ENCODE peak calls at places on chromosome 11, in four cellular contexts. B is HepG2, W is H1, V is GM12878. A is an unnamed sample.

GRCh38 chr11:55658608-55659007 is 3.4 kb upstream of the OR4C6 start:
- DNase-seq in B (no peak), W (no peak), V (no peak), A (no peak)

GRCh38 chr11:43868852-43869567 is 11.6 kb upstream of the ALKBH3 start:
- DNase-seq in B (peak; percentile 41), W (no peak), V (peak; percentile 84), A (no peak)

GRCh38 chr11:126226334-126227084 is 14.9 kb downstream of the FAM118B start:
- DNase-seq in B (no peak), W (no peak), V (no peak), A (no peak)

GRCh38 chr11:61075891-61076290 is 26.4 kb upstream of the CD5 start:
- DNase-seq in B (peak; percentile 34), W (no peak), V (no peak), A (peak; percentile 46)

GRCh38 chr11:645536-645935 is 8.5 kb downstream of the DRD4 start:
- DNase-seq in B (no peak), W (no peak), V (no peak), A (no peak)

GRCh38 chr11:96246718-96247540 is 96.1 kb downstream of the MAML2 start:
- DNase-seq in B (peak; percentile 86), W (no peak), V (no peak), A (no peak)

GRCh38 chr11:74090701-74091100 is 80.1 kb downstream of the C2CD3 start:
- DNase-seq in B (peak; percentile 12), W (no peak), V (no peak), A (no peak)

GRCh38 chr11:62665630-62666258 is 632 bp downstream of the CSKMT start:
- DNase-seq in B (no peak), W (no peak), V (no peak), A (no peak)

GRCh38 chr11:20443596-20443995 is 56.1 kb downstream of the PRMT3 start:
- DNase-seq in B (peak; percentile 5), W (no peak), V (no peak), A (no peak)

GRCh38 chr11:19116315-19116970 is 525 bp upstream of the ZDHHC13 start:
- DNase-seq in B (no peak), W (no peak), V (peak; percentile 17), A (no peak)

GRCh38 chr11:35523351-35523768 is 2.1 kb downstream of the PAMR1 start:
- DNase-seq in B (no peak), W (no peak), V (no peak), A (no peak)

GRCh38 chr11:72746821-72747220 is 5.4 kb downstream of the ARAP1 start:
- DNase-seq in B (no peak), W (no peak), V (no peak), A (no peak)

GRCh38 chr11:110434952-110435779 is 5.4 kb downstream of the FDX1 start:
- DNase-seq in B (peak; percentile 15), W (no peak), V (no peak), A (no peak)

GRCh38 chr11:71927813-71928738 is at the start of gene XNDC1N:
- DNase-seq in B (peak; percentile 89), W (no peak), V (no peak), A (peak; percentile 74)

GRCh38 chr11:64241175-64241429 is 207 bp downstream of the FKBP2 start:
- DNase-seq in B (no peak), W (no peak), V (peak; percentile 91), A (no peak)
- TF ChIP-seq YY1 in B (no peak), W (no peak), V (no peak), A (no peak)

DNA sequence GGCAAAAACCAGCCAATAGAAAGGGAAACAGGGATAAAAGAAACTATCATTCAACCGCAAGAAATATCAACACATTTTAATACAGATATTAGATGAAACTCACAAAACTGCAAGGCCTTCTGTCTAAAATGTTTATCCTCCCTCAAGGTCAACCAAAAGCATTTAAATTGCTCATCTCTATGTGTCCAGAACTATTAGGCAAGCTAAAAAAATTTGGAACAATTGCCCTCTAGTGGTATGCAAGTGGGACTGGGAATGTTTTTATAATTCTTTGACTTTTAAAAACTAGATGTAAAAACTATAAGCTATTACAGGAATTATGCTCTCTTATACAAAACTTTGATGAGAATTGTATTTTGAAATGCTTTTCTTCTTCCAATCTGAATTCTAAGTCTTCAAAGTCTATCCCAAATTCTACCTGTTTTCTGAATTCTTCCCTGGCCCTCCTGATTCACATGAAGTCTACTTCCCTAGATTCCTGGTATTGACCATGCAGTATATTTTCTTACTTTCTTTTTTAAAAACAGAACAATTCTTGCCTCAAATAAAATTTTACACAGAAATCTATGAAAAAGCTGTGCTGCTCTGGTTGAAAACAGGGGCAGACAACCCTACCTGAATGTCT is 4.9 kb downstream of the CWC15 start:
- DNase-seq in B (peak; percentile 27), W (no peak), V (no peak), A (no peak)
- TF ChIP-seq SUZ12 in B (no peak), W (no peak), V (no peak), A (no peak)

DNA sequence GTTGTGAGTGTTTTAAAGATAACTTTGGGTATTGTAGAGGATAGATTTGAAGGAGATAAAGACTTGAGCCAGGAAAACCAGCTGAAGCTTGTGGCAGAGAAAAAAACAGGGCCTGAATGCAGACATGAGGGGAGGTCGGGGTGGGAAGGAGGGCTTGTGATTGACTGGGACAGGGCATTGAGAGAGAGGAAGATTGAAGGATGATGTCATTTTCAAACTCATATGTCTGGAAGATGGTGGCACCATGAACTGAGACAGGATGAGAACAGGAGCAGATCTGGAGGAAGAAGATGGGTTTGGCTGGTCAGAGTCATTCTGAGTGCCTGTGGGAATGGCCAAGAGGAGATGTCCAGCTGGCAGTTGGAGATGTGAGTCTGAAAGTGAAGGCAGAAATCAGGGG is 14.7 kb downstream of the CSNK2A3 start:
- DNase-seq in B (no peak), W (no peak), V (no peak), A (no peak)
- H3K4me1 ChIP-seq in B (no peaks in the 10 kb centered on the region), W (no peaks in the 10 kb centered on the region), V (no peaks in the 10 kb centered on the region), A (no peaks in the 10 kb centered on the region)

DNA sequence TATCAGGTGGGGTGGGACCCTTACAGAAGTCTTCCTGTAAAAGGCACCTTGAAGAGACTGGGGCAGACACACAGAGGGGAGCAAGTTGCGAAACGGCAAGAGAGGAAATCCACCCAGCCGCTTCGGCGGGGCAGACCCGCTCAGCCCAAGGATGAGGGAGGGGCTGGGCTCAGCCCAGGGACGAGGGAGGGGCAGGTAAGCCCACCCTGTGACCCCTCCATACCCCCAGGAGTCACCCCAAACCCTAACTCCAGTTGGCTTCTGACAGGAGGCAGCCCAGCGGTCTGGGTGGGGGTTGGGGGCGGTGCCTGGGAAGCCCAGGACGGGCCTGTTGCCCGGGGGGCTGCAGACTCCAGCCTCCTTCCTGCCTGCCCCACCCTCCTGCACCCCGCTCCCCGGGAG is 971 bp downstream of the OSBPL5 start:
- DNase-seq in B (no peak), W (no peak), V (no peak), A (no peak)
- TF ChIP-seq YY1 in B (no peak), W (no peak), V (no peak), A (no peak)

DNA sequence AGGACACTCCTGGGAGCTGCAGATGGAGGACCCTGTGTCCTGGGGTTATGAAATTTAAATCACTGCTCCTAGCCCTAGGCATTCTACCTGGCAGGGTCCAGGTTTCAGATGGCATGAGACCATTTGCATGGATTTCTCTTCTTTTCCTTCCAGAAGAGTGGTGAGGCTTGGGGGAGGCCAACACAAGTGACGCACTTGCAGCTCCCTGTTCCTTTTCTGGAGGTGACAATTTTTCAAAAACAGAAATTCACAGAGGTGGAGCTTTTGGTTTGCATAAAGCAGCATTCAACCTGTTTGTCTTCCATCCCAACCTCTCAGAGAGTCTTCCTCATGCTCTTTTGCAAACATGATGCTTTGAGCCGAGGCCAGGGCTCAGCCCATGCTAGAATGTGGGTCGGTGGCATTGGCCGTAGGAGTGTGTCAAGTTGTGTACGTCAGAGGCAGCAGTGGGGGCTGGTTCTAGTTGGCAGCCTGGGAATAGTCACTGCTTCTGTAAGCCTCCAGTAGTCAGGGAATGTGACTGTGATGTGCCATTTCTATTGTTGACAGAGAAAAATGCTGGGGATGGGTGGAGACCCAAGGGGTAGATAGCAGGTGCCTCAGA is 6.4 kb downstream of the CRY2 start:
- DNase-seq in B (no peak), W (no peak), V (no peak), A (no peak)
- TF ChIP-seq SUZ12 in B (no peak), W (no peak), V (no peak), A (no peak)